ENCODE peak calls at places on chromosomes 1 and 21, in four cellular contexts. S is OCI-LY7, H is MM.1S, Q is GM12878. B is an unnamed sample.

GRCh38 chr1:16921391-16922185 is at the start of gene CROCC:
- DNase-seq in H (no peak), Q (no peak), S (peak; percentile 82), B (peak; percentile 57)

GRCh38 chr1:41073971-41074370 is 52.4 kb upstream of the SLFNL1 start:
- DNase-seq in H (no peak), S (no peak), Q (no peak), B (no peak)

GRCh38 chr1:53576381-53576801 is 117.2 kb downstream of the DMRTB1 start:
- DNase-seq in S (no peak), Q (no peak), H (no peak), B (no peak)

GRCh38 chr1:203593723-203594122 is 32.9 kb upstream of the ATP2B4 start:
- DNase-seq in S (peak; percentile 53), H (peak; percentile 64), Q (no peak), B (peak; percentile 46)

GRCh38 chr1:84780000-84780716 is 89.9 kb upstream of the SSX2IP start:
- DNase-seq in H (no peak), S (no peak), Q (no peak), B (no peak)

GRCh38 chr1:233998926-233999325 is 94.5 kb downstream of the SLC35F3 start:
- DNase-seq in Q (no peak), H (no peak), S (no peak), B (no peak)

GRCh38 chr1:9289724-9290493 is 2.8 kb upstream of the SPSB1 start:
- DNase-seq in S (no peak), H (no peak), Q (no peak), B (peak; percentile 71)

GRCh38 chr1:47837046-47837830 is 159.9 kb downstream of the TRABD2B start:
- DNase-seq in S (no peak), H (no peak), Q (no peak), B (no peak)

GRCh38 chr1:200298242-200298641 is 111.6 kb downstream of the ZNF281 start:
- DNase-seq in H (no peak), S (no peak), Q (no peak), B (no peak)

GRCh38 chr1:2397007-2397679 is 5.5 kb downstream of the RER1 start:
- DNase-seq in H (no peak), Q (no peak), S (no peak), B (no peak)

GRCh38 chr1:86756062-86756406 is 51.7 kb downstream of the SH3GLB1 start:
- DNase-seq in H (no peak), Q (no peak), S (no peak), B (no peak)

GRCh38 chr1:204947338-204947737 is 76.7 kb downstream of the NFASC start:
- DNase-seq in H (no peak), Q (no peak), S (no peak), B (no peak)

GRCh38 chr1:27148591-27148990 is 6.3 kb downstream of the SLC9A1 start:
- DNase-seq in S (peak; percentile 59), Q (no peak), H (no peak), B (no peak)

GRCh38 chr1:94637096-94637495 is 95.5 kb upstream of the F3 start:
- DNase-seq in S (no peak), H (no peak), Q (no peak), B (no peak)

GRCh38 chr1:214018605-214019268 is 31.0 kb downstream of the PROX1 start:
- DNase-seq in S (peak; percentile 1), Q (peak; percentile 5), H (peak; percentile 89), B (no peak)

GRCh38 chr21:33642896-33643657 is 776 bp downstream of the ITSN1 start:
- DNase-seq in H (peak; percentile 58), Q (no peak), S (peak; percentile 19), B (peak; percentile 63)

GRCh38 chr1:183470147-183470960 is 1.9 kb upstream of the SMG7 start:
- DNase-seq in H (peak; percentile 96), Q (peak; percentile 59), S (peak; percentile 85), B (peak; percentile 92)

GRCh38 chr1:215252164-215252563 is 169.6 kb downstream of the KCNK2 start:
- DNase-seq in H (no peak), Q (no peak), S (no peak), B (no peak)

GRCh38 chr1:32861904-32862698 is 8.6 kb downstream of the FNDC5 start:
- DNase-seq in H (no peak), Q (no peak), S (no peak), B (no peak)

GRCh38 chr1:109979489-109980091 is 5.0 kb upstream of the AHCYL1 start:
- DNase-seq in S (no peak), Q (no peak), H (no peak), B (no peak)

GRCh38 chr1:182143825-182144661 is 82.5 kb upstream of the ZNF648 start:
- DNase-seq in H (no peak), Q (no peak), S (no peak), B (peak; percentile 84)

GRCh38 chr1:168671782-168672181 is 57.2 kb downstream of the DPT start:
- DNase-seq in H (no peak), Q (no peak), S (no peak), B (no peak)

GRCh38 chr1:226723640-226724532 is 15.2 kb downstream of the ITPKB start:
- DNase-seq in H (no peak), S (peak; percentile 72), Q (no peak), B (peak; percentile 42)

GRCh38 chr1:175188936-175189335 is 3.6 kb downstream of the KIAA0040 start:
- DNase-seq in S (peak; percentile 92), Q (peak; percentile 67), H (peak; percentile 70), B (no peak)

GRCh38 chr1:199463521-199464127 is 563.9 kb upstream of the NR5A2 start:
- DNase-seq in H (peak; percentile 65), S (peak; percentile 51), Q (peak; percentile 24), B (peak; percentile 61)

GRCh38 chr1:44799770-44800584 is at the start of gene PLK3:
- DNase-seq in S (peak; percentile 98), H (peak; percentile 97), Q (peak; percentile 91), B (peak; percentile 99)
- H3K4me2 ChIP-seq in S (peak within 1 kb of the TSS; percentile 76), H (peak within 1 kb of the TSS; percentile 98), Q (peak within 1 kb of the TSS; percentile 94), B (peak within 1 kb of the TSS; percentile 94)

DNA sequence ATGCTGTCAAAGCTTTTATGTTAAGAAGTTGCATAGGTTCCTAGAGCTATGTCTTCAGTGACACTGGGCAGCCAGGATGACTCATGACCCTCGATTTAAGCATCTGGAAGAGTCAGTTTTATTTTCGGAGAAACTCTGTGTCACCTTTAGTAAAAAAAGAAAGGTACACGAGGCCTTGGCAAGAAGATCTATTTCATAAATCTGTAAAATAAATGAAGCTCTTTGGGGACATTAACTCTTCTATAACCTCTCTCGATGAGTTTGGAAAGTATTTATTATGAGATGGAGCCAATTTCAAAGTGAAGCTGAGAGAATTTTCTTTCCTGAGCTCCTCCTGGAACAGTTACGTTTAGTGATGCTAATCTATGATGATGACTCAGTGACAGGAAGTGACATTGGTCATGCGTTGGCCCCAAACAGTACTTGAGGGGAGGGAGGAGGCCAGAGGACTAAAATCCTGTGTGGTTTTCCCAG is 156.5 kb downstream of the HLX start:
- DNase-seq in Q (no peak), S (no peak), H (no peak), B (no peak)
- H3K4me2 ChIP-seq in Q (no peak overlapping the region), S (no peak overlapping the region), H (no peak overlapping the region), B (no peak overlapping the region)

GRCh38 chr1:231094421-231094820 is 54.4 kb upstream of the FAM89A start:
- DNase-seq in S (no peak), H (no peak), Q (no peak), B (no peak)

GRCh38 chr1:231091853-231092301 is 51.8 kb upstream of the FAM89A start:
- DNase-seq in Q (no peak), S (peak; percentile 34), H (peak; percentile 36), B (peak; percentile 71)

GRCh38 chr1:231093158-231093922 is 53.3 kb upstream of the FAM89A start:
- DNase-seq in S (no peak), H (no peak), Q (no peak), B (no peak)

GRCh38 chr1:231091415-231091814 is 51.4 kb upstream of the FAM89A start:
- DNase-seq in H (no peak), S (no peak), Q (no peak), B (no peak)

GRCh38 chr1:231092380-231092779 is 52.3 kb upstream of the FAM89A start:
- DNase-seq in H (no peak), Q (no peak), S (no peak), B (no peak)
- H3K4me2 ChIP-seq in H (no peak overlapping the region), Q (no peak overlapping the region), S (no peak overlapping the region), B (no peak overlapping the region)

GRCh38 chr1:42228938-42229337 is 64.4 kb upstream of the GUCA2A start:
- DNase-seq in Q (no peak), H (no peak), S (no peak), B (no peak)
- H3K4me2 ChIP-seq in Q (no peak overlapping the region), H (no peak overlapping the region), S (no peak overlapping the region), B (no peak overlapping the region)

DNA sequence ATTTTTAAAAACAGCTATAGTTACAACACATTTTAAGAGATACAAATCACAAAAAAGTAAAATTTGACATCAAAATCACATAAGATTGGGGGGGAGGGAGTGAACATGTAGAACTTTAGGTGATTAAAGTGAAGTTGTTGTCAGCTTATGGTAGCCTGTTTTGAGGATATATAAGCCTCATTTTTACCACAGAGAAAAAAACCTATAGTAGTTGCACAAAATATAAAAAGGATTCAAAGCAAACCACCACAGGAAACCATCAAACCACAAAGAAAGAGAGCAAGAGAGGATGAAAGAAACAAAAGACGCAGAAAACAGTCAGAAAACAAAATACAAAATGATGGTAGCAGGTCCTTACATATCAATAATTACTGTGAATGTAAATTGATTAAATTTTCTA is 291.9 kb upstream of the DEPDC1 start:
- DNase-seq in S (no peak), Q (no peak), H (peak; percentile 22), B (no peak)
- H3K4me2 ChIP-seq in S (no peak overlapping the region), Q (no peak overlapping the region), H (peak overlapping the region; percentile 25), B (no peak overlapping the region)

DNA sequence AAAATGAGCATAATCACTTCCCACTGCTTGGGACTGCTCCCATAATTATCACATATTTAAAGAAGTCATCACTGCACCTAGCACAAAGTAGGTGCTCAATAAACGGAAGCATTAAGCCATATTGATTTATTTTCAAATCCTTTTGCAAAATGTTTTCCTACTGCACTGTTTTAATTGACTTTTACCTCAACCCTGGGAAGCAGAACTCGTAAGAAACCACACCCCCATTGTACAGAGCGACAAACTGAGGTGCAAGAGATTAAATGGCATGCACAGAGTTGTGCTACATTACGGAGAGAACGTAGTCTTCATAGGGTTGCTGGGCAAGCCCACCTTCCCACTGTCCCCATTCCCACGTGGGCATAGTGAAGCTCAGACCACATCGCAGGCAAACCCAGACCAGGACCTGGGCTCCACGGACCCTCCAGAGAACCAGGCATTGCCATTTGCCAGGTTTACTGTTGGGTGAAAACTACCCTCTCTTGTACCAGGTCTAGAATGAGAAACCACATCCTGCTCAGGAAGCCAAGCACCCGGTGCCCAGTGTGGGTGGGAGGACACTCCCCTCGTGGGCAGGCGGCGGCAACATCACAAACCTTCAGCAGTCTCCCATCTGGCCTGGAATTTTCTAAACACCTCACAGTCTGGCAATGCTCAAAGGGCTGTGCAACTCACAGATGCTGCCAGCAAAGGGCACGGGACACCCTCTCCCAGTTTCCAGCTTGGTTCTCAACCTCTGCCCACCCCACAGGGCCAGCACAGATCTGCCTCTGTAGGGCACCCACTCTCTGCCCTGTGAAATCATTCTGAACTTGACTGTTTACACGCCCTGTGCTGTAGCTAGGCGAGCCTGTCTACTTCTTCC is 8.2 kb downstream of the IFFO2 start:
- DNase-seq in H (no peak), S (no peak), Q (no peak), B (no peak)
- H3K4me2 ChIP-seq in H (peak overlapping the region; percentile 31), S (no peak overlapping the region), Q (peak overlapping the region; percentile 98), B (peak overlapping the region; percentile 64)

DNA sequence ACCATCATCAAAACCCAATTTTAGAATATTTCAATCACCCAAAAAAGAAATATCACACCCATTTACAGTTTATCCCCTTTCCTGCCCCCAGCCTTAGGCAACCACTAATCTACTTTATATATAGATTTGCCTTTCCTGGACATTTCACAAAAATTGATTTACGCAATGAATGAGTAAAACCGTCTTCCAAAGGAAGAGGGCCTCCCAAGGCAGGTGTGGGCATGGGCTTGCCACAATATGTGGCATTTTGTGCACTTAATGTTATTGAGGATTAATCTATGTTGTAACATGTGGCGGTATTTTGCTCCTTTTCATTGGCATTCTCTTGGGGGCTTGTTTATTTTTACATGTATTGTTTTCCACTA is 11.8 kb upstream of the BMP8B start:
- DNase-seq in S (no peak), Q (no peak), H (no peak), B (no peak)
- H3K4me2 ChIP-seq in S (no peak overlapping the region), Q (no peak overlapping the region), H (no peak overlapping the region), B (no peak overlapping the region)

B was measured in hepatocyte.